ENCODE peak calls at places on chromosomes 6 and 20, in seven cellular contexts. S is kidney tubule cell; X is HCT116; Y is activated gamma-delta T cell treated with anti-CD3 and anti-CD28 coated beads, Interleukin-2, amount 50 U/mL, for 16 hours; A is stimulated activated CD4-positive, alpha-beta T cell treated with anti-CD3 and anti-CD28 coated beads, Interleukin-1b, Interleukin-23, amount 100 ng/mL, for 48 hours; J is aorta; R is nucleus accumbens. B is an unnamed sample.

GRCh38 chr6:36660771-36661471 is 17.6 kb upstream of the CDKN1A start:
- DNase-seq in S (peak), X (no peak), Y (no peak), A (no peak), J (peak), R (peak), B (no peak)

GRCh38 chr6:18340781-18341551 is 46.2 kb upstream of the RNF144B start:
- DNase-seq in S (no peak), X (no peak), Y (no peak), A (no peak), J (no peak), R (no peak), B (no peak)

GRCh38 chr20:10379761-10380160 is 54.3 kb downstream of the MKKS start:
- DNase-seq in S (no peak), X (no peak), Y (no peak), A (no peak), J (no peak), R (no peak), B (no peak)

GRCh38 chr20:51513545-51513944 is 29.0 kb downstream of the NFATC2 start:
- DNase-seq in S (no peak), X (no peak), Y (no peak), A (no peak), J (no peak), R (no peak), B (no peak)

GRCh38 chr6:128337619-128338018 is 182.8 kb downstream of the PTPRK start:
- DNase-seq in S (peak), X (no peak), Y (no peak), A (no peak), J (no peak), R (no peak), B (no peak)

GRCh38 chr6:44855562-44856494 is 468.3 kb downstream of the CDC5L start:
- DNase-seq in S (peak), X (no peak), Y (no peak), A (no peak), J (no peak), R (no peak), B (no peak)

GRCh38 chr6:27503436-27504030 is 30.6 kb upstream of the ZNF184 start:
- DNase-seq in S (peak), X (peak), Y (peak), A (peak), J (peak), R (peak), B (peak)

GRCh38 chr6:80932364-80932763 is 820.1 kb downstream of the TENT5A start:
- DNase-seq in S (no peak), X (no peak), Y (no peak), A (no peak), J (no peak), R (no peak), B (no peak)

GRCh38 chr20:58397429-58397828 is 8.4 kb downstream of the VAPB start:
- DNase-seq in S (no peak), X (no peak), Y (no peak), A (no peak), J (no peak), R (no peak), B (no peak)

GRCh38 chr6:34063641-34064040 is 82.2 kb downstream of the GRM4 start:
- DNase-seq in S (no peak), X (no peak), Y (no peak), A (no peak), J (no peak), R (no peak), B (no peak)

GRCh38 chr6:122428781-122429180 is 29.3 kb downstream of the HSF2 start:
- DNase-seq in S (no peak), X (no peak), Y (no peak), A (no peak), J (no peak), R (no peak), B (no peak)

GRCh38 chr6:20688710-20689500 is 154.6 kb downstream of the CDKAL1 start:
- DNase-seq in S (peak), X (no peak), Y (no peak), A (no peak), J (no peak), R (no peak), B (no peak)

GRCh38 chr20:59751075-59751711 is 146.9 kb downstream of the PHACTR3 start:
- DNase-seq in S (peak), X (peak), Y (no peak), A (peak), J (peak), R (peak), B (peak)

GRCh38 chr20:54193817-54194216 is 14.1 kb upstream of the PFDN4 start:
- DNase-seq in S (no peak), X (no peak), Y (no peak), A (no peak), J (no peak), R (no peak), B (no peak)

GRCh38 chr6:83151114-83151513 is 42.0 kb downstream of the PGM3 start:
- DNase-seq in S (no peak), X (no peak), Y (no peak), A (no peak), J (no peak), R (no peak), B (no peak)

GRCh38 chr6:33929575-33930288 is 125.9 kb upstream of the MLN start:
- DNase-seq in S (no peak), X (no peak), Y (no peak), A (peak), J (no peak), R (no peak), B (peak)

GRCh38 chr6:154606457-154606856 is 96.0 kb upstream of the CNKSR3 start:
- DNase-seq in S (peak), X (no peak), Y (peak), A (peak), J (no peak), R (no peak), B (peak)

GRCh38 chr6:71886184-71887005 is at the start of gene RIMS1:
- DNase-seq in S (peak), X (no peak), Y (no peak), A (no peak), J (peak), R (peak), B (no peak)

GRCh38 chr6:26550250-26550993 is 12.3 kb downstream of the HMGN4 start:
- DNase-seq in S (peak), X (no peak), Y (no peak), A (peak), J (peak), R (peak), B (peak)

GRCh38 chr20:51696304-51697118 is 71.7 kb downstream of the ATP9A start:
- DNase-seq in S (no peak), X (no peak), Y (no peak), A (no peak), J (no peak), R (no peak), B (no peak)

GRCh38 chr6:82022614-82023102 is 224.9 kb downstream of the IBTK start:
- DNase-seq in S (peak), X (peak), Y (no peak), A (no peak), J (no peak), R (no peak), B (no peak)

GRCh38 chr6:37988131-37988530 is 168.6 kb downstream of the ZFAND3 start:
- DNase-seq in S (no peak), X (no peak), Y (no peak), A (no peak), J (no peak), R (no peak), B (no peak)

GRCh38 chr20:18058661-18059467 is 1.1 kb upstream of the OVOL2 start:
- DNase-seq in S (peak), X (peak), Y (no peak), A (no peak), J (no peak), R (no peak), B (no peak)

GRCh38 chr20:37235065-37235464 is 26.5 kb downstream of the GHRH start:
- DNase-seq in S (no peak), X (no peak), Y (no peak), A (no peak), J (no peak), R (no peak), B (no peak)

GRCh38 chr6:38058022-38058421 is 238.5 kb downstream of the ZFAND3 start:
- DNase-seq in S (peak), X (peak), Y (peak), A (peak), J (no peak), R (no peak), B (peak)

GRCh38 chr6:154555075-154555677 is 44.7 kb upstream of the CNKSR3 start:
- DNase-seq in S (peak), X (no peak), Y (no peak), A (no peak), J (no peak), R (no peak), B (no peak)

GRCh38 chr6:129251669-129252376 is 368.9 kb downstream of the LAMA2 start:
- DNase-seq in S (peak), X (peak), Y (peak), A (peak), J (no peak), R (peak), B (peak)

GRCh38 chr20:34493646-34494045 is 22.6 kb upstream of the DYNLRB1 start:
- DNase-seq in S (no peak), X (no peak), Y (no peak), A (no peak), J (no peak), R (no peak), B (no peak)

GRCh38 chr6:30223339-30223738 is 10.1 kb upstream of the TRIM26 start:
- DNase-seq in S (no peak), X (no peak), Y (no peak), A (no peak), J (no peak), R (no peak), B (no peak)

GRCh38 chr6:136809461-136809860 is 12.9 kb upstream of the PEX7 start:
- DNase-seq in S (no peak), X (no peak), Y (no peak), A (no peak), J (no peak), R (no peak), B (no peak)

GRCh38 chr20:59740621-59741020 is 136.3 kb downstream of the PHACTR3 start:
- DNase-seq in S (no peak), X (no peak), Y (no peak), A (no peak), J (peak), R (no peak), B (no peak)

GRCh38 chr6:21754891-21755290 is 161.3 kb downstream of the SOX4 start:
- DNase-seq in S (peak), X (peak), Y (no peak), A (no peak), J (no peak), R (no peak), B (no peak)

GRCh38 chr20:54340667-54341081 is 132.8 kb downstream of the PFDN4 start:
- DNase-seq in S (peak), X (no peak), Y (no peak), A (no peak), J (no peak), R (no peak), B (no peak)

GRCh38 chr6:163175301-163175700 is 239.2 kb upstream of the QKI start:
- DNase-seq in S (no peak), X (no peak), Y (no peak), A (no peak), J (no peak), R (no peak), B (no peak)